ENCODE peak calls at places on chromosomes 12 and 14, in ten cellular contexts. C, S, J, L, B, O, E, P, U and R are unnamed samples.

GRCh38 chr14:97580923-97581495 is 783.8 kb downstream of the VRK1 start:
- DNase-seq in S (no peak), J (no peak), P (no peak), B (no peak), E (no peak), L (no peak), C (peak; percentile 48), O (no peak), U (peak; percentile 55), R (no peak)

GRCh38 chr12:46523863-46524770 is 151.5 kb upstream of the SLC38A2 start:
- DNase-seq in B (peak; percentile 87), O (peak; percentile 97), U (no peak), S (peak; percentile 91), C (no peak), E (peak; percentile 96), J (no peak), P (peak; percentile 81), L (peak; percentile 99), R (peak; percentile 80)

GRCh38 chr12:28088566-28089277 is 101.5 kb upstream of the CCDC91 start:
- DNase-seq in J (no peak), E (peak; percentile 7), C (no peak), L (no peak), S (peak; percentile 61), U (no peak), P (no peak), B (peak; percentile 21), O (no peak), R (no peak)

GRCh38 chr12:50842637-50843493 is at the start of gene TMPRSS12:
- DNase-seq in P (no peak), C (no peak), E (no peak), U (peak; percentile 79), S (no peak), O (no peak), B (peak; percentile 10), L (no peak), J (peak; percentile 23), R (no peak)

GRCh38 chr14:70907172-70907995 is at the start of gene PCNX1:
- DNase-seq in J (peak; percentile 87), P (no peak), O (peak; percentile 84), B (peak; percentile 86), S (peak; percentile 91), E (peak; percentile 85), U (peak; percentile 93), L (peak; percentile 77), C (peak; percentile 86), R (peak; percentile 36)

GRCh38 chr14:68695326-68695768 is 97.5 kb downstream of the ZFP36L1 start:
- DNase-seq in U (no peak), J (no peak), L (peak; percentile 99), C (no peak), S (peak; percentile 100), P (peak; percentile 98), O (peak; percentile 100), B (peak; percentile 99), E (peak; percentile 92), R (peak; percentile 97)

GRCh38 chr14:74619672-74620131 is 7.7 kb upstream of the LTBP2 start:
- DNase-seq in E (peak; percentile 84), O (peak; percentile 99), S (peak; percentile 99), B (peak; percentile 98), U (peak; percentile 64), P (peak; percentile 75), L (peak; percentile 96), C (no peak), J (peak; percentile 40), R (peak; percentile 94)

GRCh38 chr12:17108877-17109520 is 503.0 kb upstream of the LMO3 start:
- DNase-seq in C (no peak), E (peak; percentile 15), U (no peak), O (no peak), S (no peak), P (no peak), L (no peak), B (no peak), J (no peak), R (no peak)

GRCh38 chr12:87661770-87662402 is 367.3 kb downstream of the C12orf50 start:
- DNase-seq in S (no peak), E (peak; percentile 22), B (no peak), U (no peak), P (no peak), J (no peak), L (no peak), O (no peak), C (no peak), R (no peak)
- H3K4me3 ChIP-seq in S (peak overlapping the region; percentile 5), E (peak overlapping the region; percentile 42), B (peak overlapping the region; percentile 27), U (no peak overlapping the region), P (no peak overlapping the region), J (peak overlapping the region; percentile 13), L (no peak overlapping the region), O (no peak overlapping the region), C (no peak overlapping the region), R (no peak overlapping the region)

DNA sequence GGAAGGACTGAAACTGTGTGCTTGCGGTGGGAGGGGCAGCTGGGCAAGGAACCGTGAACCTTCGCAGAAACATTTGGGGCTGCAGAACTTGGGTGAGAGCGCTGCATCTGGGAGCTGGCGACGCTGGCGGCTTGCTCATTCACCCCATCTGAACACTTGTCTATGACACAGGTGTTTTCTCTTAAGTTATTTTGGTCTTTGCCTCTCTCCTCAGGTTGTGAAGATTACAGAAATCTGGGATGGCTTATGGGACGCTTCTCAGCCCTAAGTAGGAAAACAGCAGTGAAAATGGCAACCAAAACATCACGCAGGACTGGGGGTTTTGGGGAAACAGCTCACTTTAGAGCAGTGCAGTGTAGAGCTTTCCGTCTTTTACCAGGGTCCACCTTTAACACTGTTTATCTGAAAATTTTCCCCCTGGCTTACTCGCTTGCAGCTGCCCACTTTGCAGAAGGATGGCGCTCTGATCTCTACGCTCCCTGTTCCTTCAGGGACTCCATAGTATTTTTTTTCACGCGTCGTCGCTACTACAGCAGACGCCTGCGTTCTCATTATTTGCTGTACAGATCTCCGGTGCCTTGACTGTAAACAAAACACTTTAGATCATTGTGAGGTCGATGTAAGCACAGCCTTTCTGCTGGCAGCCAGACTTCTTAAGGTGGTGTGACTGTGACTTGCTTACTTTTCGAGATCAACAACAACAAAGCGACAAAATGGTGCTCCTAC is 2.7 kb upstream of the CDKN1B start:
- DNase-seq in L (no peak), S (no peak), P (no peak), O (no peak), J (peak; percentile 75), E (peak; percentile 68), B (no peak), C (no peak), U (peak; percentile 47), R (no peak)
- H3K4me3 ChIP-seq in L (peak overlapping the region; percentile 44), S (peak overlapping the region; percentile 34), P (peak overlapping the region; percentile 34), O (peak overlapping the region; percentile 36), J (peak overlapping the region; percentile 21), E (peak overlapping the region; percentile 43), B (peak overlapping the region; percentile 27), C (peak overlapping the region; percentile 7), U (no peak overlapping the region), R (peak overlapping the region; percentile 39)

DNA sequence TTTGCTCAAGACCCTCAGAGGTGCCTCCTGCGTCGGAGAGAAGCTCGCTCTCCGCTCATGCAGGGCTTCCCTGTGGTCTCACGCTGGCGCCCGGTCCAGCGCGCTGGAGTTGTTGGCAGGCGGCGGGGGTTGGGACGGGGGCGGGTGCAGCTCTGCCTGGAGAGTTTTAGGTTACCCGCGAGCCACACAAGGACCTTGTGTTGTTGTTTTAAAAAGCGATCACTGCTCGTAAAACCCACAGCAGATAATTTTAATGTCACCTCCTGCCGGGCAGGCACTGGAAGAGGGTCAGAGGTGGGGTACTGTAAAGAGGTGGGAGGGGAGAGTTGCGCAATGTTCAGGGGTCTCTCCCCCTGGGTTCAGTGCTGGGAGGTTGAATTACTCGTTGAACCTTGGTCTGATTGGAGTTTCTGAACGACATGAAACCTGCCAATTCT is 853 bp downstream of the SMOC1 start:
- DNase-seq in B (no peak), J (no peak), E (no peak), P (no peak), C (no peak), O (no peak), S (no peak), L (no peak), U (peak; percentile 19), R (no peak)
- H3K4me3 ChIP-seq in B (no peak overlapping the region), J (no peak overlapping the region), E (peak overlapping the region; percentile 65), P (no peak overlapping the region), C (peak overlapping the region; percentile 87), O (no peak overlapping the region), S (no peak overlapping the region), L (peak overlapping the region; percentile 60), U (no peak overlapping the region), R (no peak overlapping the region)

GRCh38 chr12:68613209-68613904 is 2.7 kb downstream of the RAP1B start:
- DNase-seq in J (no peak), L (no peak), C (no peak), P (no peak), U (no peak), S (no peak), B (no peak), E (no peak), O (no peak), R (no peak)
- H3K4me3 ChIP-seq in J (peak overlapping the region; percentile 53), L (peak overlapping the region; percentile 96), C (no peak overlapping the region), P (peak overlapping the region; percentile 91), U (no peak overlapping the region), S (peak overlapping the region; percentile 93), B (peak overlapping the region; percentile 80), E (peak overlapping the region; percentile 93), O (peak overlapping the region; percentile 77), R (peak overlapping the region; percentile 84)

GRCh38 chr12:65121049-65121955 is at the start of gene WIF1:
- DNase-seq in O (peak; percentile 3), B (peak; percentile 1), J (no peak), E (peak; percentile 29), P (no peak), S (no peak), L (no peak), U (peak; percentile 73), C (peak; percentile 44), R (no peak)
- H3K4me3 ChIP-seq in O (peak within 1 kb of the TSS; percentile 37), B (no peak within 1 kb of the TSS), J (peak within 1 kb of the TSS; percentile 19), E (peak within 1 kb of the TSS; percentile 40), P (no peak within 1 kb of the TSS), S (peak within 1 kb of the TSS; percentile 20), L (peak within 1 kb of the TSS; percentile 6), U (no peak within 1 kb of the TSS), C (peak within 1 kb of the TSS; percentile 30), R (peak within 1 kb of the TSS; percentile 36)